ENCODE peak calls at places on chromosomes 4 and X, in ten cellular contexts. O is sigmoid colon, L is ovary, D is suprapubic skin, B is uterus, V is gastrocnemius medialis, M is body of pancreas, C is heart left ventricle, G is thyroid gland, Z is stomach. J is an unnamed sample. For H3K36me3 and H3K4me1, the result is how much of the 10 kb centered on the place peaks cover.

GRCh38 chr4:113869743-113870375 is 108.3 kb upstream of the CAMK2D start:
- DNase-seq in O (no peak), L (no peak), D (no peak), B (no peak), V (no peak), M (no peak), C (no peak), G (no peak), Z (peak), J (no peak)

GRCh38 chr4:158282252-158282651 is 72.0 kb downstream of the TMEM144 start:
- DNase-seq in O (no peak), L (no peak), D (no peak), B (no peak), V (no peak), M (no peak), C (no peak), G (no peak), Z (no peak), J (no peak)

GRCh38 chrX:68492583-68492982 is 6.3 kb upstream of the YIPF6 start:
- DNase-seq in O (no peak), L (no peak), D (no peak), B (no peak), V (no peak), M (no peak), C (no peak), G (no peak), Z (no peak), J (no peak)

GRCh38 chrX:68433155-68433980 is at the start of gene OPHN1:
- DNase-seq in O (peak), L (peak), D (peak), B (peak), V (peak), M (peak), C (peak), G (peak), Z (peak), J (no peak)

GRCh38 chrX:2677764-2678163 is 13.3 kb upstream of the CD99 start:
- DNase-seq in O (peak), L (peak), D (peak), B (peak), V (peak), M (peak), C (peak), G (no peak), Z (peak), J (no peak)

GRCh38 chrX:119015407-119016242 is 41.2 kb downstream of the LONRF3 start:
- DNase-seq in O (peak), L (peak), D (no peak), B (peak), V (no peak), M (peak), C (peak), G (peak), Z (peak), J (no peak)

GRCh38 chrX:151754641-151755215 is 20.2 kb downstream of the CNGA2 start:
- DNase-seq in O (no peak), L (no peak), D (no peak), B (no peak), V (no peak), M (no peak), C (no peak), G (peak), Z (no peak), J (no peak)

GRCh38 chr4:55269970-55270369 is 76.1 kb upstream of the SRD5A3 start:
- DNase-seq in O (no peak), L (peak), D (no peak), B (peak), V (no peak), M (no peak), C (no peak), G (peak), Z (no peak), J (no peak)

GRCh38 chr4:55549888-55550287 is 3.2 kb upstream of the CLOCK start:
- DNase-seq in O (no peak), L (no peak), D (no peak), B (no peak), V (no peak), M (no peak), C (no peak), G (no peak), Z (no peak), J (no peak)

GRCh38 chr4:121686265-121686664 is 10.5 kb downstream of the ANXA5 start:
- DNase-seq in O (no peak), L (no peak), D (no peak), B (no peak), V (no peak), M (no peak), C (no peak), G (no peak), Z (no peak), J (no peak)

GRCh38 chrX:134171661-134172587 is 65.1 kb upstream of the CCDC160 start:
- DNase-seq in O (no peak), L (peak), D (no peak), B (no peak), V (no peak), M (peak), C (peak), G (peak), Z (peak), J (no peak)

GRCh38 chrX:67732864-67733263 is 189.0 kb downstream of the AR start:
- DNase-seq in O (no peak), L (no peak), D (no peak), B (no peak), V (no peak), M (no peak), C (no peak), G (no peak), Z (no peak), J (no peak)

GRCh38 chrX:101395789-101396188 is 5.0 kb downstream of the RPL36A start:
- DNase-seq in O (no peak), L (no peak), D (no peak), B (no peak), V (no peak), M (no peak), C (no peak), G (no peak), Z (no peak), J (no peak)

GRCh38 chr4:620201-620600 is 5.2 kb upstream of the PDE6B start:
- DNase-seq in O (no peak), L (no peak), D (peak), B (no peak), V (no peak), M (no peak), C (no peak), G (no peak), Z (no peak), J (no peak)

GRCh38 chrX:123361371-123361770 is 177.3 kb downstream of the GRIA3 start:
- DNase-seq in O (no peak), L (no peak), D (no peak), B (no peak), V (no peak), M (no peak), C (no peak), G (peak), Z (no peak), J (no peak)

GRCh38 chr4:83121246-83121645 is 6.7 kb upstream of the PLAC8 start:
- DNase-seq in O (no peak), L (no peak), D (no peak), B (no peak), V (no peak), M (no peak), C (no peak), G (no peak), Z (no peak), J (no peak)

GRCh38 chr4:22190855-22191254 is 242.3 kb upstream of the KCNIP4 start:
- DNase-seq in O (no peak), L (no peak), D (no peak), B (no peak), V (no peak), M (no peak), C (no peak), G (no peak), Z (no peak), J (no peak)

GRCh38 chr4:113951263-113951662 is 28.2 kb downstream of the ARSJ start:
- DNase-seq in O (no peak), L (no peak), D (no peak), B (no peak), V (no peak), M (no peak), C (no peak), G (no peak), Z (no peak), J (no peak)

GRCh38 chr4:151541438-151542071 is 132.6 kb downstream of the FHIP1A start:
- DNase-seq in O (no peak), L (no peak), D (no peak), B (peak), V (no peak), M (peak), C (no peak), G (peak), Z (no peak), J (no peak)

GRCh38 chrX:120287513-120288112 is 23.6 kb downstream of the TMEM255A start:
- DNase-seq in O (no peak), L (no peak), D (no peak), B (no peak), V (no peak), M (no peak), C (no peak), G (peak), Z (no peak), J (no peak)

GRCh38 chr4:152713951-152714705 is 34.3 kb upstream of the TMEM154 start:
- DNase-seq in O (no peak), L (no peak), D (no peak), B (no peak), V (no peak), M (no peak), C (peak), G (no peak), Z (no peak), J (no peak)

GRCh38 chr4:135256111-135256510 is 1054.5 kb upstream of the PABPC4L start:
- DNase-seq in O (no peak), L (no peak), D (no peak), B (no peak), V (no peak), M (no peak), C (no peak), G (no peak), Z (no peak), J (no peak)

GRCh38 chr4:2799444-2799911 is 6.6 kb downstream of the SH3BP2 start:
- DNase-seq in O (peak), L (peak), D (peak), B (peak), V (no peak), M (peak), C (no peak), G (no peak), Z (no peak), J (no peak)

GRCh38 chrX:129651756-129652564 is 2.8 kb downstream of the APLN start:
- DNase-seq in O (no peak), L (no peak), D (no peak), B (no peak), V (no peak), M (no peak), C (no peak), G (no peak), Z (peak), J (no peak)

GRCh38 chr4:57191523-57192034 is 81.4 kb upstream of the IGFBP7 start:
- DNase-seq in O (peak), L (no peak), D (no peak), B (peak), V (no peak), M (peak), C (no peak), G (peak), Z (no peak), J (no peak)

GRCh38 chr4:148124512-148124911 is 317.7 kb downstream of the NR3C2 start:
- DNase-seq in O (no peak), L (no peak), D (no peak), B (no peak), V (no peak), M (no peak), C (no peak), G (no peak), Z (no peak), J (no peak)

GRCh38 chrX:66728818-66729271 is 90.0 kb upstream of the EDA2R start:
- DNase-seq in O (peak), L (peak), D (no peak), B (peak), V (peak), M (peak), C (peak), G (peak), Z (peak), J (no peak)

GRCh38 chrX:108590496-108590895 is 145.9 kb downstream of the IRS4 start:
- DNase-seq in O (no peak), L (no peak), D (no peak), B (no peak), V (no peak), M (no peak), C (no peak), G (no peak), Z (no peak), J (no peak)

GRCh38 chr4:146458594-146458993 is 63.1 kb downstream of the SLC10A7 start:
- DNase-seq in O (no peak), L (no peak), D (no peak), B (no peak), V (no peak), M (no peak), C (no peak), G (no peak), Z (no peak), J (no peak)

GRCh38 chrX:83469551-83469950 is 38.5 kb upstream of the POU3F4 start:
- DNase-seq in O (no peak), L (no peak), D (no peak), B (no peak), V (no peak), M (peak), C (no peak), G (peak), Z (peak), J (no peak)

GRCh38 chr4:159881158-159881557 is 778.3 kb downstream of the RAPGEF2 start:
- DNase-seq in O (no peak), L (no peak), D (no peak), B (no peak), V (no peak), M (no peak), C (no peak), G (no peak), Z (no peak), J (no peak)

DNA sequence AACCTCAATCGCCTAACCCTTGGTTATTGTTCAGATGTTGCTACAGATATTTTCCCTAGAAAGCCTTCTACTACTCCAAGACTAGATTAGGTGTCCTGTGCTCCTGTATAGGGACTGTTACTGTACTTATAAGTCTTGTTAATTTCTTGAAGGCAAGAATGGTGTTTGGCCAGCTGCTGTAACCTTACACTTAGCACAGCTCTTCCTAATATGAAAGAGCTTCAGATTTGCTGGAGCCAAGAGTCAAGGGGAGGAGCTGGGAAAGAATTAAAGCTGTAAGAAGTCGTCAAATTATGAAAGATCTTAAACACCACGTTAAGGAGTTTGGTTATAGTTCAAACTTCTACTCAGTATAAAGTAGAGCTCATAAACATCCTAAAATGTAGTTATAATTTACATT is 245.9 kb upstream of the TLL1 start:
- DNase-seq in O (no peak), L (no peak), D (no peak), B (no peak), V (no peak), M (no peak), C (no peak), G (no peak), Z (no peak), J (no peak)
- TF ChIP-seq POLR2A in O (no peak), L (no peak), D (no peak), B (no peak), V (no peak), M (no peak), C (no peak), G (no peak), Z (no peak), J (no peak)

GRCh38 chr4:48710446-48711209 is 69.5 kb downstream of the FRYL start:
- DNase-seq in O (no peak), L (no peak), D (no peak), B (no peak), V (no peak), M (no peak), C (no peak), G (no peak), Z (no peak), J (no peak)

GRCh38 chr4:48708610-48709009 is 71.5 kb downstream of the FRYL start:
- DNase-seq in O (no peak), L (no peak), D (no peak), B (no peak), V (no peak), M (no peak), C (no peak), G (no peak), Z (no peak), J (no peak)

GRCh38 chr4:48706741-48707140 is 73.3 kb downstream of the FRYL start:
- DNase-seq in O (no peak), L (no peak), D (no peak), B (no peak), V (no peak), M (no peak), C (no peak), G (no peak), Z (peak), J (no peak)

GRCh38 chr4:48705609-48706008 is 74.5 kb downstream of the FRYL start:
- DNase-seq in O (no peak), L (no peak), D (no peak), B (no peak), V (no peak), M (no peak), C (no peak), G (no peak), Z (no peak), J (no peak)

DNA sequence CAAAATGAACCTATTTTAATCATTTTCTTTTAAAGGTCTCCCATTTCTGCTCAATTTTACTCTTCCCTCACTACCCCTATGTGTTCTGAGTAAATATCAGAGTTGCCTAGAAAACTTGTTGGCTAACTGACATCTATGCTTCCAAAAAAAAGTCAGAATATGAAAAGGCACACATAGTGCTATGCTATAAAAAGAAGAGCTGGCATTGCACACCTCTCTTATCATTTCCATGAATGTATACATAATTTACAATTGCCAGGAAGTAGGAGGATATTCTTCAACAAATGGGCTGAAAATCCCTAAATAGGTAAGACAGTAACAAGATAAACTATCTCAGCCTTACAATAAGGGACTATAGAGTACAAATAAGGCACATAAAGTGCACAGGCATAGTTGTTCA is 70.2 kb downstream of the FRYL start:
- DNase-seq in O (no peak), L (no peak), D (no peak), B (no peak), V (no peak), M (no peak), C (no peak), G (no peak), Z (no peak), J (no peak)
- H3K36me3 ChIP-seq in O (under half), L (under half), D (under half), B (under half), V (under half), M (under half), C (under half), G (under half), Z (under half), J (under half)

GRCh38 chrX:49853661-49854060 is 24.6 kb downstream of the PAGE4 start:
- DNase-seq in O (no peak), L (no peak), D (no peak), B (no peak), V (no peak), M (no peak), C (no peak), G (no peak), Z (no peak), J (no peak)

GRCh38 chrX:49862093-49862492 is 17.2 kb upstream of the USP27X start:
- DNase-seq in O (no peak), L (no peak), D (no peak), B (no peak), V (no peak), M (no peak), C (no peak), G (no peak), Z (no peak), J (no peak)

GRCh38 chrX:49856819-49857218 is 22.5 kb upstream of the USP27X start:
- DNase-seq in O (no peak), L (no peak), D (no peak), B (no peak), V (no peak), M (no peak), C (no peak), G (no peak), Z (no peak), J (no peak)

GRCh38 chrX:49860867-49861535 is 18.3 kb upstream of the USP27X start:
- DNase-seq in O (no peak), L (no peak), D (no peak), B (no peak), V (no peak), M (no peak), C (no peak), G (no peak), Z (no peak), J (no peak)

DNA sequence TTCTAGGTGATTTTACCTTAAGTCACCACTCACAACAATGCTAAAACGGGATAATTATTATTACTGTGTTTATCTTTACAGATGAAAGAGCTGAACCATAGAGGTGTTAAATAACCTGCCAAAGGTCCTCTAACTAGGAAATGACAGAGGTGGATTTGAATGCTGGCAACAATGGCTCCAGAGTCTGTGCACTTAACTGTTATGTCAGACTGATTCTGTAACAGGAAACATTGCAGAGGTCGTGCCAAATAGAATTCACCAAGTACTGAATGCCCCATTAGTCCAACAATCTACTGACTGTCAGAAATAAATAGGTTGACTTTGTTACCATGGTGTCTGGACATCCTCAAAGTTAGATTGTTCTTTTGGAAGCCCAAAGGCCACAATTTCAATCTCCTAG is 20.9 kb upstream of the USP27X start:
- DNase-seq in O (no peak), L (no peak), D (no peak), B (no peak), V (no peak), M (no peak), C (no peak), G (no peak), Z (no peak), J (no peak)
- H3K4me1 ChIP-seq in O (under half), L (under half), D (under half), B (under half), V (under half), M (under half), C (under half), G (under half), Z (under half), J (under half)

DNA sequence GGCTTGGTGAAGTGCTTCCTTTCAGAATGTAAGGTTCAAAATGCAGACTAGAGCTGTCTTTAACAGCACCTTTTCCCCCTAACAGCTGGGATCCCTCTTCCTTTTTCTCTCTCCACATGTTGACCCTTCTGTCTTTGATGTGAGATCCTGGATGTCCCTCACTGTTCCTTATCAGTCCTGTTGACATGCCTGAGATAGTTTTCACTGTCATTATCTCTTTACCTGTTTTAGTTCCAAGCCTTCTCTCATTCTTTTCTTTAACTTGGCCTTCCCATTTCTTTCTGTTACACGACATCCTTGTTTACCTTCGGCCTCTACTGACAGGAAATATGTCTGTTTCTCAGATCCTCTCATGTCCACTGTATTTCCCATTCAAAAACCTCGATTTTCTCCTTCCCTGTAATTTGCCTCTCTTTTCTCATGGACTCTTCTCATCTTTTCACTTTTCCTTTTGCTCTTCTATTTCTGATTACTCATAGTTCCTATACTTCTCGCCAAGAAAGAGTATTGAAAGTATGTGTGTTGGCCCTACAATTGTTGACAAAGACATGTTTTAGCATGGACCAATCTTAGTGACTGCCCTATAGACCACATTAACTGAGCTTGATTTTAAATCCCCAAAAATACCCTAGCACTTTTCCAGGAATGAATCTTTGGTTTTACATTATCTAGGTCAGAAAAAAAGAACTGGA is 1.2 kb upstream of the SOWAHB start:
- DNase-seq in O (no peak), L (no peak), D (no peak), B (no peak), V (no peak), M (no peak), C (no peak), G (no peak), Z (no peak), J (no peak)
- TF ChIP-seq POLR2A in O (no peak), L (no peak), D (no peak), B (no peak), V (no peak), M (no peak), C (no peak), G (no peak), Z (no peak), J (no peak)

GRCh38 chr4:47535567-47536147 is 50.6 kb downstream of the ATP10D start:
- DNase-seq in O (no peak), L (no peak), D (no peak), B (no peak), V (no peak), M (no peak), C (no peak), G (no peak), Z (no peak), J (no peak)
- H3K36me3 ChIP-seq in O (under half), L (under half), D (under half), B (under half), V (under half), M (under half), C (half or more), G (under half), Z (under half), J (under half)

J was measured in esophagus squamous epithelium.